ENCODE peak calls at places on chromosomes 1 and 21, in eight cellular contexts. One of them, this sample, is unnamed.

GRCh38 chr21:25953659-25954058 is 216.9 kb downstream of the APP start:
- DNase-seq in NB4: no peak
- DNase-seq in prostate gland: no peak
- DNase-seq in heart left ventricle: no peak
- DNase-seq in K562: no peak
- DNase-seq in A549: no peak
- DNase-seq in transverse colon: no peak
- DNase-seq in uterus: no peak
- DNase-seq in this sample: no peak

GRCh38 chr1:46301406-46302090 is 1.9 kb downstream of the LRRC41 start:
- DNase-seq in prostate gland: peak; percentile 32
- DNase-seq in transverse colon: no peak
- DNase-seq in heart left ventricle: peak; percentile 59
- DNase-seq in A549: peak; percentile 44
- DNase-seq in K562: peak; percentile 77
- DNase-seq in NB4: peak; percentile 76
- DNase-seq in uterus: peak; percentile 49
- DNase-seq in this sample: no peak

GRCh38 chr1:151846062-151846568 is 6.5 kb upstream of the C2CD4D start:
- DNase-seq in K562: peak; percentile 62
- DNase-seq in A549: peak; percentile 47
- DNase-seq in prostate gland: no peak
- DNase-seq in heart left ventricle: no peak
- DNase-seq in uterus: no peak
- DNase-seq in NB4: peak; percentile 55
- DNase-seq in transverse colon: no peak
- DNase-seq in this sample: no peak

GRCh38 chr1:20792177-20792576 is 5.1 kb upstream of the HP1BP3 start:
- DNase-seq in transverse colon: no peak
- DNase-seq in uterus: no peak
- DNase-seq in heart left ventricle: no peak
- DNase-seq in A549: no peak
- DNase-seq in NB4: no peak
- DNase-seq in K562: no peak
- DNase-seq in prostate gland: no peak
- DNase-seq in this sample: peak; percentile 17

GRCh38 chr21:46063734-46064680 is 33.9 kb upstream of the COL6A2 start:
- DNase-seq in A549: no peak
- DNase-seq in K562: no peak
- DNase-seq in transverse colon: no peak
- DNase-seq in NB4: no peak
- DNase-seq in prostate gland: no peak
- DNase-seq in uterus: no peak
- DNase-seq in heart left ventricle: peak; percentile 29
- DNase-seq in this sample: no peak

GRCh38 chr1:234897754-234898454 is 230.7 kb downstream of the TOMM20 start:
- DNase-seq in heart left ventricle: no peak
- DNase-seq in uterus: no peak
- DNase-seq in K562: no peak
- DNase-seq in prostate gland: no peak
- DNase-seq in transverse colon: no peak
- DNase-seq in A549: no peak
- DNase-seq in NB4: no peak
- DNase-seq in this sample: no peak

GRCh38 chr1:921011-921837 is 2.5 kb upstream of the SAMD11 start:
- DNase-seq in K562: peak; percentile 92
- DNase-seq in A549: peak; percentile 71
- DNase-seq in NB4: peak; percentile 84
- DNase-seq in prostate gland: no peak
- DNase-seq in heart left ventricle: peak; percentile 80
- DNase-seq in uterus: peak; percentile 79
- DNase-seq in transverse colon: peak; percentile 72
- DNase-seq in this sample: no peak

GRCh38 chr21:25999935-26000582 is 170.5 kb downstream of the APP start:
- DNase-seq in A549: no peak
- DNase-seq in uterus: no peak
- DNase-seq in transverse colon: peak; percentile 42
- DNase-seq in K562: no peak
- DNase-seq in prostate gland: no peak
- DNase-seq in heart left ventricle: no peak
- DNase-seq in NB4: no peak
- DNase-seq in this sample: no peak

DNA sequence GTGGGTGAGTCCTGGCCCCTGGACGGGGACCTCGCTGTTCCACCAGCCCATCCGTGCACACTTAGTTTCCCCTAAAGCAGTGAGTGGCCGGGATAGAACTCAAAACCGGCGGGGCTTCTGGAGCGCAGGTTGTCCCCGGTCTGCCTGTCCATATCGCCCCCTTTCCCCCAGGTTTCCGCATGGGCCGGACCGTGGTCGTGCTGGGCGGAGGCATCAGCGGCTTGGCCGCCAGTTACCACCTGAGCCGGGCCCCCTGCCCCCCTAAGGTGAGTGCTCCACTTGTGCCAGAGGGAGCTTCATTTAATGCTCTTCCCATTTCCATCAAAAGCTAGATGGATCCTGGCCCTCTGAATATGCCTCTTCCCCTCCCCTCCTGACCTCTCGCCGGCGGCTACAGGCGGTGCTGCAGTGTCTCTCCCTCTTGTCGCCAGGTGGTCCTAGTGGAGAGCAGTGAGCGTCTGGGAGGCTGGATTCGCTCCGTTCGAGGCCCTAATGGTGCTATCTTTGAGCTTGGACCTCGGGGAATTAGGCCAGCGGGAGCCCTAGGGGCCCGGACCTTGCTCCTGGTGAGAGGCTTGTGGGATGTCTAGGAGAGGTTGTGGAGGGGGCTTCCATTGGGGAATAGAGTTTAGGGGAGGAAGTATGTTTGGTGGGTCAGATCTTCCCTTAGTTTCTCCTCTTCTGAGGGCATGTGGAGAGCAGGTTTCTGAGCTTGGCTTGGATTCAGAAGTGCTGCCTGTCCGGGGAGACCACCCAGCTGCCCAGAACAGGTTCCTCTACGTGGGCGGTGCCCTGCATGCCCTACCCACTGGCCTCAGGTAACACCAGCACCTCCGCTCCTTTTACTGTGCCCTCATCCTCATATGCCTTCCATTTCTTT is 683 bp downstream of the PPOX start:
- DNase-seq in A549: no peak
- DNase-seq in uterus: no peak
- DNase-seq in prostate gland: no peak
- DNase-seq in K562: peak; percentile 74
- DNase-seq in heart left ventricle: no peak
- DNase-seq in transverse colon: no peak
- DNase-seq in NB4: peak; percentile 41
- DNase-seq in this sample: no peak
- TF ChIP-seq POLR2A in A549: no peak
- TF ChIP-seq POLR2A in uterus: no peak
- TF ChIP-seq POLR2A in prostate gland: no peak
- TF ChIP-seq POLR2A in K562: no peak
- TF ChIP-seq POLR2A in heart left ventricle: no peak
- TF ChIP-seq POLR2A in transverse colon: no peak
- TF ChIP-seq POLR2A in NB4: no peak
- TF ChIP-seq POLR2A in this sample: no peak

GRCh38 chr1:44799770-44800584 is at the start of gene PLK3:
- DNase-seq in transverse colon: peak; percentile 99
- DNase-seq in prostate gland: peak; percentile 97
- DNase-seq in uterus: peak; percentile 99
- DNase-seq in heart left ventricle: peak; percentile 99
- DNase-seq in NB4: peak; percentile 97
- DNase-seq in A549: peak; percentile 96
- DNase-seq in K562: peak; percentile 99
- DNase-seq in this sample: peak; percentile 87
- TF ChIP-seq POLR2A in transverse colon: peak; percentile 92
- TF ChIP-seq POLR2A in prostate gland: peak; percentile 94
- TF ChIP-seq POLR2A in uterus: peak; percentile 98
- TF ChIP-seq POLR2A in heart left ventricle: peak; percentile 70
- TF ChIP-seq POLR2A in NB4: peak; percentile 55
- TF ChIP-seq POLR2A in A549: peak; percentile 85
- TF ChIP-seq POLR2A in K562: peak; percentile 91
- TF ChIP-seq POLR2A in this sample: peak; percentile 98

GRCh38 chr1:153627797-153628626 is at the start of gene S100A1:
- DNase-seq in A549: peak; percentile 35
- DNase-seq in NB4: peak; percentile 34
- DNase-seq in prostate gland: no peak
- DNase-seq in uterus: peak; percentile 37
- DNase-seq in transverse colon: no peak
- DNase-seq in heart left ventricle: peak; percentile 87
- DNase-seq in K562: peak; percentile 86
- DNase-seq in this sample: no peak

GRCh38 chr1:153624965-153625611 is 2.2 kb downstream of the S100A13 start:
- DNase-seq in K562: no peak
- DNase-seq in heart left ventricle: no peak
- DNase-seq in uterus: no peak
- DNase-seq in NB4: no peak
- DNase-seq in transverse colon: no peak
- DNase-seq in prostate gland: no peak
- DNase-seq in A549: no peak
- DNase-seq in this sample: no peak

GRCh38 chr1:153628638-153629342 is 556 bp downstream of the S100A1 start:
- DNase-seq in prostate gland: no peak
- DNase-seq in transverse colon: no peak
- DNase-seq in NB4: peak; percentile 40
- DNase-seq in A549: no peak
- DNase-seq in uterus: no peak
- DNase-seq in K562: no peak
- DNase-seq in heart left ventricle: no peak
- DNase-seq in this sample: no peak

GRCh38 chr1:153626477-153626928 is 802 bp downstream of the S100A13 start:
- DNase-seq in transverse colon: no peak
- DNase-seq in prostate gland: no peak
- DNase-seq in uterus: no peak
- DNase-seq in A549: no peak
- DNase-seq in K562: no peak
- DNase-seq in NB4: no peak
- DNase-seq in heart left ventricle: no peak
- DNase-seq in this sample: no peak

DNA sequence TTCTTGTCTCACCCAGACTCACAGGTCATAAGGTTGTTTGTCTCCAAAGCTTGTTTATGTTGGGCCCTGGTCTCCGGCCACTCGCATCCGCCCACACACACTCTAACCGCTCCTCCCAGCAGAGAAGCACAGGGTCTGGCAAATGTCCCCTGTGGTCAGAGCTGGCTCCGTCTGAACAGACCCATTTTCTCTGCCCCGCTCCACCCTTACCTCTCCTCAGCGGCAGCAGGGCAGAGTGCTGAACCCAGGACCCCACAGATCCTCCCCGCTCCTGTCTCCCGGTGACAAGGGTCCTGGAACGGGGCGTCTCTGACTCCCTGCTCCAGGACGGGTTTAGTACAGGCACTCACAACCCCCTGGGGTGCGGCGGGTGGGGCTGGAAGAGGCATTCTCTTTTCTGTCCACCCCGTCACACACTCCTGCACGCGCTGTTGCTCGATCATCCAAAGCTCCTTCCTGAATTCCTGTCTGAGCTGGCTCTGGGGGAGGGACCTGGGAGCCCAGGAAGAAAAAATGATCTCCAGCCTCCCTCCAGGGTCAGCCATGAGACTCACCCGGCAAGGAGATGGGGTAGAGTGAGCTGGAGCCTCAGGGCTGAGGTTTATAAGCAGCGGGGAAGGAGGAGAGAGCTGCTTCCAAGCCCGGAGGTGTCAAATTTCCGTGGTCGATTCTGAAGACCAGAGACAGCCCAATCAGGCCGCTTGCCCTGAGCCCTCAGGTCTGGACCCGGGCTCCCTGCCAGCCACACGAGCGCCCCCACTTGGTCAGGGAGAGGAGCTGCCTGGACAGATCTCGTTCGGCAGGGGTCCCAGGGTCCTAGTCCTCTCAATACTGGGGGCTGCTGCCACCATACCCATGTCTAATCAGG is at the start of gene S100A13:
- DNase-seq in heart left ventricle: peak; percentile 88
- DNase-seq in transverse colon: peak; percentile 71
- DNase-seq in NB4: peak; percentile 70
- DNase-seq in K562: peak; percentile 96
- DNase-seq in A549: peak; percentile 91
- DNase-seq in prostate gland: peak; percentile 43
- DNase-seq in uterus: peak; percentile 80
- DNase-seq in this sample: peak; percentile 89
- TF ChIP-seq POLR2A in heart left ventricle: no peak
- TF ChIP-seq POLR2A in transverse colon: peak; percentile 81
- TF ChIP-seq POLR2A in NB4: peak; percentile 54
- TF ChIP-seq POLR2A in K562: peak; percentile 92
- TF ChIP-seq POLR2A in A549: peak; percentile 75
- TF ChIP-seq POLR2A in prostate gland: peak; percentile 41
- TF ChIP-seq POLR2A in uterus: peak; percentile 38
- TF ChIP-seq POLR2A in this sample: peak; percentile 80

GRCh38 chr1:162633327-162633762 is 1.1 kb downstream of the DDR2 start:
- DNase-seq in A549: no peak
- DNase-seq in uterus: no peak
- DNase-seq in transverse colon: no peak
- DNase-seq in NB4: no peak
- DNase-seq in prostate gland: no peak
- DNase-seq in K562: no peak
- DNase-seq in heart left ventricle: peak; percentile 37
- DNase-seq in this sample: no peak

GRCh38 chr1:162635418-162635817 is 3.2 kb downstream of the DDR2 start:
- DNase-seq in NB4: no peak
- DNase-seq in heart left ventricle: no peak
- DNase-seq in prostate gland: no peak
- DNase-seq in uterus: no peak
- DNase-seq in A549: no peak
- DNase-seq in K562: no peak
- DNase-seq in transverse colon: no peak
- DNase-seq in this sample: no peak

GRCh38 chr1:162632234-162632666 is at the start of gene DDR2:
- DNase-seq in heart left ventricle: peak; percentile 84
- DNase-seq in A549: no peak
- DNase-seq in transverse colon: peak; percentile 58
- DNase-seq in K562: no peak
- DNase-seq in prostate gland: no peak
- DNase-seq in uterus: peak; percentile 83
- DNase-seq in NB4: no peak
- DNase-seq in this sample: no peak

GRCh38 chr1:162631546-162632233 is 574 bp upstream of the DDR2 start:
- DNase-seq in A549: no peak
- DNase-seq in K562: peak; percentile 71
- DNase-seq in uterus: peak; percentile 51
- DNase-seq in heart left ventricle: peak; percentile 55
- DNase-seq in transverse colon: no peak
- DNase-seq in NB4: no peak
- DNase-seq in prostate gland: no peak
- DNase-seq in this sample: peak; percentile 31

DNA sequence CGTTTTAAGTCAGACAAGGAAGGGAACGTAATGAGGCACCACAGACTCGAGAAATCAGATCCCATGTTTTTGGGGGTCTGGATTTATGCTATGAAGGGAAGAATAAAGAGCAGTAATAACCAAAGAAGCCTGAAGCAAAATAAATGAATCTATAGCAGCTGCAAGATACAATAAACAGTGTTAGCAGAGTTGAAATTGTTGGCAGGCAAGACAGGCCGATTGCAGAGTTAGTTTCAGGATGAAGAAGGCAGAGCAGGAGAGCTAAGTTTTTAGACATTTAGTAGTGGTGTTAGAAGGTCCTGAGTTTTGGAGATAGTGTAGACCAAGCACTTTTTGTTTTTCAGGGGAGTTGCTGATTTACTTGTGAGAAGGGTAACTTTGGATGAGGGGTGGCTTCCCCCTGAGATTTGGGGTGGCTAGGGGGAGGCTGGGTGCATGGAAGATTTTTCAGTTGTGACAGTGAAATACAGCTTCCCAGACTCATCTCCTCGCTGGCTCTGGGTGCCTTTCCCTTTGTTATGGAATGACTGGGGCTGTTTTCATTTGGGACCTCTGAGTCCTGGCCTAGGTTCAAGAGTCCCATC is 571 bp downstream of the DDR2 start:
- DNase-seq in heart left ventricle: no peak
- DNase-seq in prostate gland: no peak
- DNase-seq in transverse colon: no peak
- DNase-seq in uterus: peak; percentile 34
- DNase-seq in K562: no peak
- DNase-seq in A549: no peak
- DNase-seq in NB4: no peak
- DNase-seq in this sample: no peak
- TF ChIP-seq POLR2A in heart left ventricle: no peak
- TF ChIP-seq POLR2A in prostate gland: no peak
- TF ChIP-seq POLR2A in transverse colon: no peak
- TF ChIP-seq POLR2A in uterus: no peak
- TF ChIP-seq POLR2A in K562: no peak
- TF ChIP-seq POLR2A in A549: no peak
- TF ChIP-seq POLR2A in NB4: no peak
- TF ChIP-seq POLR2A in this sample: no peak

This sample was measured in H54.